ENCODE peak calls at places on chromosomes 7 and 10, in four cellular contexts. U is H7, T is fibroblast of lung, J is small intestine. H is an unnamed sample. For H3K36me3, the result is how much of the 10 kb centered on the place peaks cover.

GRCh38 chr10:100729877-100730738 is 15.3 kb upstream of the PAX2 start:
- DNase-seq in U (peak), T (no peak), J (no peak), H (no peak)

GRCh38 chr7:143896667-143897066 is 5.3 kb downstream of the TCAF1 start:
- DNase-seq in U (no peak), T (no peak), J (no peak), H (no peak)

GRCh38 chr7:18457832-18458231 is 37.7 kb upstream of the HDAC9 start:
- DNase-seq in U (no peak), T (no peak), J (no peak), H (no peak)

GRCh38 chr10:113452146-113452545 is 100.7 kb upstream of the HABP2 start:
- DNase-seq in U (no peak), T (no peak), J (no peak), H (no peak)

GRCh38 chr7:139341058-139341775 is at the start of gene FMC1:
- DNase-seq in U (peak), T (peak), J (peak), H (peak)

GRCh38 chr10:119257894-119258293 is 50.5 kb downstream of the GRK5 start:
- DNase-seq in U (no peak), T (no peak), J (no peak), H (no peak)

GRCh38 chr10:99331207-99331803 is 2.1 kb downstream of the CNNM1 start:
- DNase-seq in U (no peak), T (peak), J (no peak), H (peak)

GRCh38 chr7:63071396-63071795 is 927.3 kb upstream of the ZNF722 start:
- DNase-seq in U (no peak), T (no peak), J (no peak), H (no peak)

GRCh38 chr7:30682131-30683083 is at the start of gene CRHR2:
- DNase-seq in U (peak), T (no peak), J (no peak), H (no peak)

GRCh38 chr10:15035385-15036301 is 8.1 kb upstream of the OLAH start:
- DNase-seq in U (peak), T (peak), J (no peak), H (peak)

GRCh38 chr7:604884-605531 is 85.4 kb upstream of the PDGFA start:
- DNase-seq in U (no peak), T (no peak), J (no peak), H (no peak)

GRCh38 chr10:80152820-80153219 is 20.3 kb downstream of the PLAC9 start:
- DNase-seq in U (no peak), T (no peak), J (no peak), H (no peak)
- H3K36me3 ChIP-seq in U (under half), T (half or more), J (under half), H (under half)

GRCh38 chr7:47291461-47292051 is 290.4 kb downstream of the TNS3 start:
- DNase-seq in U (no peak), T (peak), J (no peak), H (no peak)

GRCh38 chr7:47292832-47293309 is 289.0 kb downstream of the TNS3 start:
- DNase-seq in U (no peak), T (peak), J (peak), H (no peak)

GRCh38 chr7:47295606-47296005 is 286.3 kb downstream of the TNS3 start:
- DNase-seq in U (no peak), T (no peak), J (no peak), H (no peak)

GRCh38 chr7:47294569-47295222 is 287.2 kb downstream of the TNS3 start:
- DNase-seq in U (no peak), T (no peak), J (no peak), H (no peak)

GRCh38 chr7:47293884-47294568 is 287.9 kb downstream of the TNS3 start:
- DNase-seq in U (no peak), T (peak), J (no peak), H (no peak)
- H3K36me3 ChIP-seq in U (under half), T (under half), J (under half), H (under half)

DNA sequence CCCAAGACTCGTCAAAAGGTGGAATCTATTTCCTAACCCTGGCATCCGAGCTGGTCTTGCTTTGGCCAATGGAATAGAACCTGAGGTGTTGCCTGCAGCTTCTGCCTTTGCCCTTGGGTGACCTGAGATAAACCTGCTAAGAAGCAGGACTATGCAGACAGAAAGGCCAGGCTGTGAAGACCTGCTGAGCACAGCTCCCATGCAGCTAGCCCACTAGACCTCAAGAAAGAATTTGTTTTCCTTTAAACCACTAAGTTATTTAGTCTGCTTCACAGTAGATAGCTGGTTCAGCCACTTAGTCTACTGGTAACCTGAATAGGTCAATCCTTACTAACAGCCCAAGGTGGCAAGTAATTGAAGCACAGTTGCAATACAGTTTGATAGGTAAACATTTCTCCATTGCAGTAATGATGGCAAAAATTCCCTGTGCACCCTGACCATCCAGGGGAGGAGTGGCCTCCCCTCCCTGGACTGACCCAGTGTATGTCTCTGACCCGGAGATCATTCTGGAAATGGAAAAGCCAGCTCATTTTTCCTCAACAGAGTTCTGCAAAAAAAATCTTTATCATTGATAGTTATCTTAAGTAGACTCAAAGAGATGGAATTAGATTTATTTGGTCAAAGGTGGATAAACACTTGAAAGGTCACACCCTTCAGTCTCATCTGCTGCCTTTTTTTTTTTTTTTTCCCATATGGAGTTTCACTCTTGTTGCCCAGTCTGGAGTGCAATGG is 20.0 kb downstream of the TNS3 start:
- DNase-seq in U (no peak), T (no peak), J (no peak), H (no peak)
- H3K36me3 ChIP-seq in U (under half), T (under half), J (under half), H (under half)

DNA sequence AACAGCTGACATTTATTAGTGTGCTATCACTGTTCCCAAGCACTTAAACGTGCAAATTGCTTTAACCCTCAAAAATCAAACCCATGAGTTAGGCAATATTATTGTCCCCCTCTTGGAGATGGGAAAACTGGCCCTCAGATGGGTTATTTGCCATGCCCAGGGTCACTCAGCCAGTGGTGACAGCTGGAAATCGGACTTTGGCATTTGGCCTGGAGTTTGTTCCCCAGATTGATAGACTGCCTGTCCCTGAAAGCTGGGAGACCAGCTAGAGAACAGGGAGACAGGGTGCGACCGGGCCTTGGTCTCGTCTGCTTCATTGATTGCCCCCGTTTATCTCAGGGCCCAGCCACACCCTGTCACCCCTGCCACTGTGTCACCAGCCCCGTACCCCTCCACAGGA is 366.3 kb upstream of the GALNT17 start:
- DNase-seq in U (no peak), T (no peak), J (no peak), H (no peak)
- H3K36me3 ChIP-seq in U (under half), T (under half), J (under half), H (under half)

GRCh38 chr10:95675403-95676116 is 18.2 kb downstream of the TCTN3 start:
- DNase-seq in U (no peak), T (no peak), J (peak), H (peak)

DNA sequence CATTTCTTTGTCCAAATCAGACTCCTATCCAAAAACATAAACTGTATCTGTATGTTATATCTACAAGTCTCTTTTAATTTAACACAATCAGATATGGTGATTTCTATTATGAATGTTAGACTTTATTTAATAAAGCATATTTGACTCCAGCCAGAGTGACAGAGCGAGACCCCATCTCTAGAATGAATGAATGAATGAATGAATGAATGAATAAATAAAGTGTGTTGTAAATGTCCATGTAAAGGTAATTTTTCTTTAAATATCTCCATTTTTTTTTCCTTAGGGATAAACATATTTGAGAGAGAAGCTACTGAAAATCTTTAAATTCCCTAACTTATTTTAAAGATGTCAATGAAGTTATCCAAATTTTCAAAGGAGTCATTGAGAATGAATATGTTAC is 18.1 kb upstream of the ALDH18A1 start:
- DNase-seq in U (no peak), T (no peak), J (no peak), H (no peak)
- H3K36me3 ChIP-seq in U (under half), T (under half), J (under half), H (under half)

GRCh38 chr7:32495298-32496051 is at the start of gene AVL9:
- DNase-seq in U (peak), T (peak), J (peak), H (peak)
- H3K36me3 ChIP-seq in U (under half), T (under half), J (under half), H (under half)

H was measured in mesendoderm.